ENCODE peak calls at places on chromosomes 2 and 18, in six cellular contexts. Q is A549, T is H1, K is GM12878, D is HepG2, H is K562. B is an unnamed sample.

GRCh38 chr2:197255550-197255949 is 55.0 kb downstream of the ANKRD44 start:
- DNase-seq in Q (no peak), T (no peak), K (peak; percentile 81), D (no peak), H (no peak), B (peak; percentile 87)

GRCh38 chr18:39591647-39592046 is 2026.0 kb upstream of the CELF4 start:
- DNase-seq in Q (no peak), T (no peak), K (no peak), D (no peak), H (no peak), B (no peak)

GRCh38 chr2:121279476-121279875 is 5.5 kb downstream of the TFCP2L1 start:
- DNase-seq in Q (no peak), T (no peak), K (no peak), D (no peak), H (no peak), B (no peak)

GRCh38 chr2:133476931-133477613 is 91.2 kb downstream of the NCKAP5 start:
- DNase-seq in Q (no peak), T (no peak), K (no peak), D (no peak), H (no peak), B (no peak)

GRCh38 chr2:221397179-221397578 is 174.9 kb downstream of the EPHA4 start:
- DNase-seq in Q (no peak), T (no peak), K (no peak), D (no peak), H (no peak), B (no peak)

GRCh38 chr2:88161446-88161845 is 8.7 kb upstream of the THNSL2 start:
- DNase-seq in Q (no peak), T (no peak), K (no peak), D (no peak), H (no peak), B (no peak)

GRCh38 chr18:48781041-48781989 is 169.4 kb downstream of the SMAD7 start:
- DNase-seq in Q (no peak), T (no peak), K (no peak), D (peak; percentile 92), H (peak; percentile 89), B (peak; percentile 91)

GRCh38 chr18:11689031-11689971 is at the start of gene GNAL:
- DNase-seq in Q (peak; percentile 54), T (peak; percentile 89), K (no peak), D (peak; percentile 55), H (peak; percentile 65), B (peak; percentile 79)

GRCh38 chr2:19902272-19902730 is 518 bp upstream of the TTC32 start:
- DNase-seq in Q (peak; percentile 31), T (no peak), K (no peak), D (no peak), H (no peak), B (peak; percentile 29)

GRCh38 chr2:133139847-133140533 is 428.3 kb downstream of the NCKAP5 start:
- DNase-seq in Q (no peak), T (no peak), K (no peak), D (no peak), H (no peak), B (no peak)

GRCh38 chr18:2070636-2071035 is 500.7 kb downstream of the METTL4 start:
- DNase-seq in Q (no peak), T (no peak), K (no peak), D (no peak), H (no peak), B (no peak)

GRCh38 chr2:220356076-220356475 is 728.6 kb downstream of the SLC4A3 start:
- DNase-seq in Q (no peak), T (no peak), K (no peak), D (no peak), H (no peak), B (no peak)

GRCh38 chr2:134124047-134124753 is 129.7 kb upstream of the MGAT5 start:
- DNase-seq in Q (no peak), T (no peak), K (no peak), D (peak; percentile 70), H (no peak), B (peak; percentile 56)

GRCh38 chr2:226903179-226903578 is 67.3 kb downstream of the RHBDD1 start:
- DNase-seq in Q (peak; percentile 13), T (no peak), K (no peak), D (no peak), H (no peak), B (no peak)

GRCh38 chr18:36333418-36333817 is 35.9 kb downstream of the FHOD3 start:
- DNase-seq in Q (no peak), T (no peak), K (no peak), D (no peak), H (no peak), B (no peak)

GRCh38 chr2:159283529-159283928 is 3.0 kb downstream of the WDSUB1 start:
- DNase-seq in Q (no peak), T (no peak), K (no peak), D (no peak), H (no peak), B (no peak)

GRCh38 chr2:225091336-225091735 is 49.1 kb upstream of the DOCK10 start:
- DNase-seq in Q (peak; percentile 49), T (no peak), K (no peak), D (no peak), H (no peak), B (no peak)

GRCh38 chr2:132871829-132872228 is 201.8 kb upstream of the LYPD1 start:
- DNase-seq in Q (no peak), T (no peak), K (no peak), D (no peak), H (no peak), B (peak; percentile 27)

GRCh38 chr2:128513416-128514283 is 195.0 kb upstream of the HS6ST1 start:
- DNase-seq in Q (no peak), T (no peak), K (peak; percentile 4), D (no peak), H (no peak), B (no peak)

GRCh38 chr18:7116832-7117389 is 686 bp downstream of the LAMA1 start:
- DNase-seq in Q (no peak), T (peak; percentile 74), K (no peak), D (no peak), H (no peak), B (peak; percentile 73)

GRCh38 chr2:149089068-149089467 is 50.6 kb downstream of the LYPD6B start:
- DNase-seq in Q (no peak), T (no peak), K (no peak), D (no peak), H (no peak), B (no peak)

GRCh38 chr2:189151897-189152296 is 27.7 kb downstream of the COL5A2 start:
- DNase-seq in Q (no peak), T (no peak), K (no peak), D (no peak), H (no peak), B (no peak)

GRCh38 chr2:127566576-127566975 is 31.1 kb downstream of the MYO7B start:
- DNase-seq in Q (no peak), T (no peak), K (no peak), D (no peak), H (no peak), B (no peak)

GRCh38 chr18:46079336-46079735 is 7.3 kb upstream of the PSTPIP2 start:
- DNase-seq in Q (no peak), T (no peak), K (no peak), D (no peak), H (no peak), B (no peak)

GRCh38 chr2:177281400-177282021 is 17.0 kb upstream of the NFE2L2 start:
- DNase-seq in Q (no peak), T (no peak), K (peak; percentile 64), D (no peak), H (no peak), B (no peak)
- TF ChIP-seq CHD2 in Q (no peak), T (no peak), K (no peak), D (no peak), H (no peak), B (no peak)

GRCh38 chr18:23331091-23331920 is 121.8 kb upstream of the RIOK3 start:
- DNase-seq in Q (no peak), T (no peak), K (no peak), D (no peak), H (no peak), B (no peak)

GRCh38 chr18:23333827-23334226 is 119.3 kb upstream of the RIOK3 start:
- DNase-seq in Q (no peak), T (no peak), K (no peak), D (no peak), H (no peak), B (no peak)

GRCh38 chr18:23332356-23332755 is 120.7 kb upstream of the RIOK3 start:
- DNase-seq in Q (no peak), T (no peak), K (no peak), D (no peak), H (no peak), B (no peak)

GRCh38 chr18:23334569-23334968 is 118.5 kb upstream of the RIOK3 start:
- DNase-seq in Q (no peak), T (no peak), K (no peak), D (no peak), H (no peak), B (no peak)

DNA sequence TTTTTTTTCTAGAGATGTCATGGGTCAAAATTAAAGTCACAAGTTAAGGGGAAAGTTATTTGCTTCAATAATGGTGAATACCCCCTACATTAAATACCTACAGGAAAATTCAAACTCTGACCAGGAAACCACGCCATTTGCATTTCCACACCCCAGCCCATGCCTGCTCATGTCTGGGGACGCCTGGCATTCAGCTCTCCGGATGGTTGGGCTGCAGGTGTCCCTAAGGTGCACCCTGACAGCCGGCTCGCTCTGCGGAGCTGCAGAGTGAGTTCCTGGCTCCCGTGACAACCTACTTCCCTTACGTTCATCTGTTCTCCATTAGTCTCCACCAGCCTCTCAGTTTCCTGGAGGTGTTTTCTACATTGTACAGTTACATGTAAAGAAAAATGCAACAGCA is 122.7 kb upstream of the RIOK3 start:
- DNase-seq in Q (no peak), T (no peak), K (peak; percentile 34), D (no peak), H (no peak), B (no peak)
- H3K4me2 ChIP-seq in Q (no peak overlapping the region), T (no peak overlapping the region), K (peak overlapping the region; percentile 45), D (no peak overlapping the region), H (no peak overlapping the region), B (no peak overlapping the region)

GRCh38 chr2:172129404-172129803 is 26.7 kb upstream of the DLX2 start:
- DNase-seq in Q (no peak), T (no peak), K (no peak), D (no peak), H (no peak), B (no peak)

GRCh38 chr2:172131713-172132555 is 29.2 kb upstream of the DLX2 start:
- DNase-seq in Q (no peak), T (no peak), K (no peak), D (no peak), H (no peak), B (no peak)

GRCh38 chr2:172134270-172134669 is 31.6 kb upstream of the DLX2 start:
- DNase-seq in Q (no peak), T (no peak), K (no peak), D (no peak), H (no peak), B (no peak)

GRCh38 chr2:172128484-172128883 is 25.8 kb upstream of the DLX2 start:
- DNase-seq in Q (no peak), T (no peak), K (no peak), D (no peak), H (no peak), B (no peak)
- TF ChIP-seq CHD2 in Q (no peak), T (no peak), K (no peak), D (no peak), H (no peak), B (no peak)

GRCh38 chr2:144014108-144014507 is 505.8 kb downstream of the ZEB2 start:
- DNase-seq in Q (no peak), T (no peak), K (no peak), D (no peak), H (no peak), B (no peak)
- H3K4me2 ChIP-seq in Q (no peak overlapping the region), T (no peak overlapping the region), K (no peak overlapping the region), D (no peak overlapping the region), H (no peak overlapping the region), B (no peak overlapping the region)